ENCODE peak calls at places on chromosomes 11 and 22, in ten cellular contexts. C is non-pigmented ciliary epithelial cell; U is substantia nigra; Z is NCI-H345; L is iPS-NIHi11; X is activated effector memory CD4-positive, alpha-beta T cell treated with anti-CD3 and anti-CD28 coated beads, Interleukin-2, amount 50 U/mL, for 16 hours; J is cerebellar cortex; N is lower leg skin; G is hypothalamus; P is fibroblast of lung. F is an unnamed sample.

GRCh38 chr11:128476031-128476430 is 111.3 kb downstream of the ETS1 start:
- DNase-seq in C (no peak), U (no peak), Z (no peak), L (no peak), X (no peak), J (no peak), N (no peak), G (no peak), P (no peak), F (no peak)

GRCh38 chr22:43018615-43019014 is 3.7 kb upstream of the PACSIN2 start:
- DNase-seq in C (no peak), U (no peak), Z (no peak), L (no peak), X (no peak), J (peak), N (no peak), G (no peak), P (no peak), F (no peak)

GRCh38 chr11:108432783-108433182 is 34.5 kb downstream of the C11orf65 start:
- DNase-seq in C (no peak), U (no peak), Z (no peak), L (no peak), X (no peak), J (no peak), N (no peak), G (no peak), P (peak), F (no peak)

GRCh38 chr11:6650980-6651379 is 4.6 kb downstream of the DCHS1 start:
- DNase-seq in C (no peak), U (no peak), Z (no peak), L (no peak), X (no peak), J (no peak), N (no peak), G (no peak), P (peak), F (no peak)

GRCh38 chr11:7890417-7891179 is 40.5 kb downstream of the OR10A6 start:
- DNase-seq in C (no peak), U (no peak), Z (no peak), L (no peak), X (no peak), J (peak), N (no peak), G (no peak), P (no peak), F (no peak)

GRCh38 chr11:44269369-44270351 is 40.3 kb downstream of the ALX4 start:
- DNase-seq in C (peak), U (no peak), Z (no peak), L (peak), X (peak), J (no peak), N (peak), G (no peak), P (peak), F (no peak)

GRCh38 chr11:45485070-45485716 is 180.2 kb downstream of the CHST1 start:
- DNase-seq in C (no peak), U (no peak), Z (no peak), L (no peak), X (no peak), J (no peak), N (peak), G (no peak), P (no peak), F (no peak)

GRCh38 chr11:46308632-46309419 is 31.4 kb downstream of the CREB3L1 start:
- DNase-seq in C (no peak), U (peak), Z (peak), L (peak), X (peak), J (peak), N (peak), G (peak), P (peak), F (no peak)

GRCh38 chr11:2933376-2934056 is 4.3 kb upstream of the PHLDA2 start:
- DNase-seq in C (no peak), U (peak), Z (no peak), L (peak), X (peak), J (no peak), N (peak), G (peak), P (peak), F (no peak)

GRCh38 chr22:37546436-37547248 is 13.6 kb upstream of the CDC42EP1 start:
- DNase-seq in C (no peak), U (peak), Z (no peak), L (peak), X (no peak), J (peak), N (peak), G (peak), P (peak), F (no peak)

GRCh38 chr22:43142881-43143562 is at the start of gene MCAT:
- DNase-seq in C (no peak), U (peak), Z (peak), L (peak), X (peak), J (peak), N (peak), G (peak), P (peak), F (no peak)

GRCh38 chr11:46281374-46281831 is 3.9 kb downstream of the CREB3L1 start:
- DNase-seq in C (no peak), U (no peak), Z (no peak), L (no peak), X (no peak), J (no peak), N (no peak), G (no peak), P (peak), F (no peak)

GRCh38 chr22:30562391-30562790 is 12.1 kb downstream of the GAL3ST1 start:
- DNase-seq in C (no peak), U (no peak), Z (no peak), L (no peak), X (no peak), J (no peak), N (no peak), G (no peak), P (no peak), F (no peak)

GRCh38 chr11:66800720-66801428 is 42.4 kb upstream of the RCE1 start:
- DNase-seq in C (no peak), U (no peak), Z (no peak), L (no peak), X (no peak), J (no peak), N (no peak), G (no peak), P (no peak), F (no peak)

GRCh38 chr22:34847072-34847471 is 218.9 kb upstream of the ISX start:
- DNase-seq in C (no peak), U (no peak), Z (no peak), L (no peak), X (no peak), J (no peak), N (no peak), G (no peak), P (peak), F (no peak)

GRCh38 chr22:26323013-26323412 is 106.0 kb upstream of the ASPHD2 start:
- DNase-seq in C (no peak), U (no peak), Z (no peak), L (no peak), X (no peak), J (no peak), N (no peak), G (no peak), P (no peak), F (no peak)

GRCh38 chr11:67400942-67401494 is 640 bp downstream of the PPP1CA start:
- DNase-seq in C (no peak), U (no peak), Z (no peak), L (no peak), X (no peak), J (no peak), N (no peak), G (no peak), P (no peak), F (no peak)

GRCh38 chr11:75574698-75575265 is 12.7 kb downstream of the SERPINH1 start:
- DNase-seq in C (no peak), U (no peak), Z (no peak), L (no peak), X (no peak), J (peak), N (no peak), G (no peak), P (no peak), F (no peak)

GRCh38 chr22:37121887-37122591 is 12.5 kb upstream of the TMPRSS6 start:
- DNase-seq in C (no peak), U (no peak), Z (peak), L (no peak), X (peak), J (no peak), N (peak), G (no peak), P (peak), F (no peak)

GRCh38 chr11:120388261-120388660 is 52.0 kb downstream of the ARHGEF12 start:
- DNase-seq in C (no peak), U (no peak), Z (no peak), L (no peak), X (no peak), J (no peak), N (no peak), G (no peak), P (no peak), F (no peak)

GRCh38 chr11:7416080-7416479 is 69.2 kb upstream of the OLFML1 start:
- DNase-seq in C (no peak), U (no peak), Z (no peak), L (no peak), X (no peak), J (no peak), N (no peak), G (no peak), P (no peak), F (no peak)

GRCh38 chr11:114237321-114238280 is 58.6 kb upstream of the NNMT start:
- DNase-seq in C (no peak), U (no peak), Z (no peak), L (no peak), X (no peak), J (no peak), N (no peak), G (no peak), P (no peak), F (no peak)

GRCh38 chr22:31282748-31283468 is 9.4 kb downstream of the PIK3IP1 start:
- DNase-seq in C (no peak), U (no peak), Z (no peak), L (no peak), X (peak), J (no peak), N (peak), G (no peak), P (no peak), F (no peak)

GRCh38 chr11:93116641-93117577 is 80.9 kb downstream of the SLC36A4 start:
- DNase-seq in C (no peak), U (no peak), Z (no peak), L (peak), X (no peak), J (no peak), N (no peak), G (no peak), P (peak), F (no peak)

GRCh38 chr11:71940561-71941219 is 11.8 kb downstream of the RNF121 start:
- DNase-seq in C (no peak), U (no peak), Z (no peak), L (no peak), X (no peak), J (no peak), N (no peak), G (no peak), P (peak), F (no peak)

GRCh38 chr11:117005758-117006157 is 92.5 kb downstream of the SIK3 start:
- DNase-seq in C (no peak), U (no peak), Z (no peak), L (no peak), X (no peak), J (no peak), N (no peak), G (no peak), P (no peak), F (no peak)

GRCh38 chr11:46360878-46361277 is 13.6 kb downstream of the DGKZ start:
- DNase-seq in C (no peak), U (no peak), Z (no peak), L (no peak), X (no peak), J (no peak), N (no peak), G (no peak), P (no peak), F (no peak)

GRCh38 chr22:24521791-24522245 is 26.7 kb downstream of the UPB1 start:
- DNase-seq in C (no peak), U (no peak), Z (peak), L (peak), X (peak), J (peak), N (no peak), G (no peak), P (peak), F (no peak)

GRCh38 chr11:103170865-103171264 is 61.6 kb downstream of the DYNC2H1 start:
- DNase-seq in C (peak), U (no peak), Z (no peak), L (no peak), X (no peak), J (no peak), N (no peak), G (no peak), P (peak), F (no peak)

GRCh38 chr22:30949934-30950660 is 18.5 kb downstream of the MORC2 start:
- DNase-seq in C (no peak), U (no peak), Z (no peak), L (no peak), X (no peak), J (no peak), N (no peak), G (no peak), P (no peak), F (no peak)

GRCh38 chr11:79113099-79113498 is 327.7 kb downstream of the TENM4 start:
- DNase-seq in C (peak), U (no peak), Z (no peak), L (no peak), X (no peak), J (no peak), N (peak), G (no peak), P (peak), F (no peak)

GRCh38 chr11:26297179-26297970 is 34.6 kb upstream of the ANO3 start:
- DNase-seq in C (peak), U (no peak), Z (peak), L (peak), X (no peak), J (peak), N (no peak), G (no peak), P (peak), F (no peak)

GRCh38 chr11:110027627-110028371 is 65.4 kb upstream of the ZC3H12C start:
- DNase-seq in C (no peak), U (no peak), Z (no peak), L (no peak), X (no peak), J (no peak), N (no peak), G (no peak), P (no peak), F (no peak)

GRCh38 chr11:130159657-130160459 is at the start of gene ST14:
- DNase-seq in C (no peak), U (no peak), Z (peak), L (peak), X (no peak), J (no peak), N (peak), G (no peak), P (no peak), F (no peak)

GRCh38 chr11:70913715-70914231 is 338.6 kb downstream of the SHANK2 start:
- DNase-seq in C (no peak), U (no peak), Z (peak), L (peak), X (peak), J (no peak), N (no peak), G (no peak), P (no peak), F (no peak)

GRCh38 chr11:70480711-70481110 is 82.4 kb downstream of the CTTN start:
- DNase-seq in C (no peak), U (no peak), Z (no peak), L (no peak), X (no peak), J (no peak), N (no peak), G (no peak), P (no peak), F (no peak)

GRCh38 chr11:1848640-1849265 is 4.1 kb upstream of the LSP1 start:
- DNase-seq in C (no peak), U (no peak), Z (no peak), L (no peak), X (no peak), J (no peak), N (no peak), G (no peak), P (no peak), F (no peak)

F was measured in HFF-Myc.